ENCODE peak calls at places on chromosomes 1 and 21, in seven cellular contexts. K is neural progenitor cell; A is anterior cingulate cortex; W is iPS-NIHi11; B is Caki2; H is activated CD8-positive, alpha-beta memory T cell treated with anti-CD3 and anti-CD28 coated beads for 1 hour; Q is choroid plexus epithelial cell. T is an unnamed sample.

GRCh38 chr1:99170516-99170915 is 93.8 kb upstream of the PLPPR4 start:
- DNase-seq in K (no peak), A (no peak), W (no peak), B (peak), H (no peak), Q (peak), T (no peak)

GRCh38 chr1:160748182-160748876 is 9.3 kb downstream of the SLAMF7 start:
- DNase-seq in K (no peak), A (no peak), W (peak), B (no peak), H (no peak), Q (peak), T (no peak)

GRCh38 chr1:53285969-53286760 is 41.7 kb downstream of the LRP8 start:
- DNase-seq in K (no peak), A (no peak), W (no peak), B (no peak), H (no peak), Q (no peak), T (no peak)

GRCh38 chr21:43961382-43961909 is 50.7 kb upstream of the TRAPPC10 start:
- DNase-seq in K (no peak), A (no peak), W (no peak), B (no peak), H (no peak), Q (no peak), T (no peak)

GRCh38 chr1:50620680-50621329 is 197.6 kb upstream of the DMRTA2 start:
- DNase-seq in K (peak), A (no peak), W (peak), B (peak), H (no peak), Q (peak), T (no peak)

GRCh38 chr1:21590116-21590905 is 78.8 kb downstream of the RAP1GAP start:
- DNase-seq in K (no peak), A (peak), W (peak), B (no peak), H (no peak), Q (no peak), T (no peak)

GRCh38 chr1:158930504-158930903 is 848 bp upstream of the PYHIN1 start:
- DNase-seq in K (no peak), A (no peak), W (no peak), B (no peak), H (no peak), Q (no peak), T (no peak)

GRCh38 chr21:23968008-23968407 is 1639.3 kb downstream of the MRPL39 start:
- DNase-seq in K (no peak), A (no peak), W (no peak), B (no peak), H (no peak), Q (no peak), T (no peak)

GRCh38 chr1:6581561-6582305 is 1.9 kb downstream of the ZBTB48 start:
- DNase-seq in K (no peak), A (no peak), W (no peak), B (no peak), H (no peak), Q (no peak), T (no peak)

GRCh38 chr1:31549807-31550620 is 26.3 kb upstream of the TINAGL1 start:
- DNase-seq in K (no peak), A (no peak), W (no peak), B (peak), H (no peak), Q (no peak), T (no peak)

GRCh38 chr1:43946244-43947060 is at the start of gene IPO13:
- DNase-seq in K (peak), A (peak), W (peak), B (peak), H (peak), Q (peak), T (peak)

GRCh38 chr1:1346501-1346890 is 2.7 kb downstream of the DVL1 start:
- DNase-seq in K (no peak), A (no peak), W (no peak), B (no peak), H (no peak), Q (no peak), T (no peak)

GRCh38 chr1:58907398-58907797 is 123.6 kb upstream of the JUN start:
- DNase-seq in K (no peak), A (no peak), W (no peak), B (no peak), H (no peak), Q (no peak), T (no peak)

GRCh38 chr1:243496173-243496553 is 240.3 kb downstream of the SDCCAG8 start:
- DNase-seq in K (peak), A (peak), W (peak), B (no peak), H (no peak), Q (no peak), T (no peak)

GRCh38 chr1:154407021-154407865 is 2.1 kb downstream of the IL6R start:
- DNase-seq in K (no peak), A (no peak), W (peak), B (no peak), H (no peak), Q (no peak), T (no peak)

GRCh38 chr1:61491497-61491896 is 233.4 kb downstream of the TM2D1 start:
- DNase-seq in K (no peak), A (no peak), W (no peak), B (no peak), H (no peak), Q (peak), T (no peak)

GRCh38 chr1:153475282-153475681 is 14.8 kb upstream of the S100A7 start:
- DNase-seq in K (no peak), A (no peak), W (no peak), B (no peak), H (no peak), Q (no peak), T (no peak)

GRCh38 chr1:193697105-193697762 is 510.8 kb upstream of the B3GALT2 start:
- DNase-seq in K (no peak), A (no peak), W (peak), B (peak), H (no peak), Q (no peak), T (no peak)

GRCh38 chr1:78536427-78536826 is 45.7 kb downstream of the PTGFR start:
- DNase-seq in K (no peak), A (no peak), W (no peak), B (no peak), H (no peak), Q (peak), T (no peak)

GRCh38 chr21:26099610-26100219 is 70.9 kb downstream of the APP start:
- DNase-seq in K (no peak), A (no peak), W (no peak), B (no peak), H (no peak), Q (peak), T (no peak)

GRCh38 chr1:36880155-36881070 is 153.9 kb downstream of the GRIK3 start:
- DNase-seq in K (no peak), A (no peak), W (no peak), B (no peak), H (no peak), Q (no peak), T (no peak)

GRCh38 chr1:9825101-9826074 is 1.6 kb upstream of the CLSTN1 start:
- DNase-seq in K (peak), A (no peak), W (peak), B (peak), H (no peak), Q (peak), T (no peak)

GRCh38 chr1:156146749-156147405 is 6.5 kb upstream of the SEMA4A start:
- DNase-seq in K (no peak), A (peak), W (no peak), B (no peak), H (no peak), Q (no peak), T (no peak)

GRCh38 chr1:24551910-24552571 is 3.8 kb upstream of the NCMAP start:
- DNase-seq in K (peak), A (no peak), W (no peak), B (no peak), H (no peak), Q (peak), T (no peak)

GRCh38 chr1:176073524-176074157 is 133.4 kb downstream of the COP1 start:
- DNase-seq in K (peak), A (no peak), W (peak), B (peak), H (no peak), Q (peak), T (no peak)

GRCh38 chr1:110055493-110056283 is 14.8 kb downstream of the ALX3 start:
- DNase-seq in K (no peak), A (no peak), W (no peak), B (no peak), H (no peak), Q (peak), T (no peak)

GRCh38 chr1:210315529-210315928 is 13.2 kb upstream of the HHAT start:
- DNase-seq in K (no peak), A (no peak), W (no peak), B (no peak), H (no peak), Q (no peak), T (no peak)

GRCh38 chr21:28257276-28257675 is 735.4 kb downstream of the LTN1 start:
- DNase-seq in K (no peak), A (no peak), W (no peak), B (no peak), H (no peak), Q (peak), T (no peak)

GRCh38 chr1:45892068-45892785 is 88.8 kb downstream of the MAST2 start:
- DNase-seq in K (no peak), A (no peak), W (peak), B (peak), H (no peak), Q (peak), T (no peak)